ENCODE peak calls at places on chromosomes 2 and 18, in five cellular contexts. One of them, this sample, is unnamed.

GRCh38 chr18:75207298-75208054 is 1.5 kb downstream of the PTGR3 start:
- DNase-seq in fibroblast of lung: peak
- DNase-seq in dorsolateral prefrontal cortex: no peak
- DNase-seq in HuH-7.5: peak
- DNase-seq in PC-9: no peak
- DNase-seq in this sample: no peak

GRCh38 chr2:159052157-159052561 is 83.7 kb downstream of the TANC1 start:
- DNase-seq in fibroblast of lung: peak
- DNase-seq in dorsolateral prefrontal cortex: no peak
- DNase-seq in HuH-7.5: no peak
- DNase-seq in PC-9: no peak
- DNase-seq in this sample: no peak

GRCh38 chr18:61335737-61336555 is 2.7 kb downstream of the CDH20 start:
- DNase-seq in fibroblast of lung: no peak
- DNase-seq in dorsolateral prefrontal cortex: no peak
- DNase-seq in HuH-7.5: no peak
- DNase-seq in PC-9: no peak
- DNase-seq in this sample: peak

GRCh38 chr2:44291281-44292248 is 16.3 kb downstream of the SLC3A1 start:
- DNase-seq in fibroblast of lung: peak
- DNase-seq in dorsolateral prefrontal cortex: peak
- DNase-seq in HuH-7.5: peak
- DNase-seq in PC-9: peak
- DNase-seq in this sample: peak

GRCh38 chr18:39531659-39532058 is 1966.1 kb upstream of the CELF4 start:
- DNase-seq in fibroblast of lung: no peak
- DNase-seq in dorsolateral prefrontal cortex: no peak
- DNase-seq in HuH-7.5: peak
- DNase-seq in PC-9: no peak
- DNase-seq in this sample: no peak

GRCh38 chr2:127179756-127180155 is 40.3 kb downstream of the CYP27C1 start:
- DNase-seq in fibroblast of lung: no peak
- DNase-seq in dorsolateral prefrontal cortex: no peak
- DNase-seq in HuH-7.5: no peak
- DNase-seq in PC-9: no peak
- DNase-seq in this sample: no peak

GRCh38 chr2:10493075-10493635 is 45.0 kb upstream of the ODC1 start:
- DNase-seq in fibroblast of lung: no peak
- DNase-seq in dorsolateral prefrontal cortex: no peak
- DNase-seq in HuH-7.5: no peak
- DNase-seq in PC-9: no peak
- DNase-seq in this sample: no peak

GRCh38 chr18:9482790-9483189 is 7.5 kb downstream of the RALBP1 start:
- DNase-seq in fibroblast of lung: no peak
- DNase-seq in dorsolateral prefrontal cortex: no peak
- DNase-seq in HuH-7.5: no peak
- DNase-seq in PC-9: no peak
- DNase-seq in this sample: no peak

GRCh38 chr2:176577054-176577453 is 307.8 kb downstream of the MTX2 start:
- DNase-seq in fibroblast of lung: no peak
- DNase-seq in dorsolateral prefrontal cortex: no peak
- DNase-seq in HuH-7.5: no peak
- DNase-seq in PC-9: no peak
- DNase-seq in this sample: no peak

GRCh38 chr2:72947947-72948346 is 30.6 kb downstream of the EMX1 start:
- DNase-seq in fibroblast of lung: no peak
- DNase-seq in dorsolateral prefrontal cortex: no peak
- DNase-seq in HuH-7.5: no peak
- DNase-seq in PC-9: no peak
- DNase-seq in this sample: no peak

GRCh38 chr2:46780411-46780800 is 135.2 kb downstream of the MCFD2 start:
- DNase-seq in fibroblast of lung: peak
- DNase-seq in dorsolateral prefrontal cortex: no peak
- DNase-seq in HuH-7.5: no peak
- DNase-seq in PC-9: no peak
- DNase-seq in this sample: peak

GRCh38 chr2:219636144-219636915 is 8.9 kb downstream of the SLC4A3 start:
- DNase-seq in fibroblast of lung: no peak
- DNase-seq in dorsolateral prefrontal cortex: no peak
- DNase-seq in HuH-7.5: no peak
- DNase-seq in PC-9: no peak
- DNase-seq in this sample: no peak

GRCh38 chr2:122525341-122525740 is 769.9 kb downstream of the TSN start:
- DNase-seq in fibroblast of lung: peak
- DNase-seq in dorsolateral prefrontal cortex: no peak
- DNase-seq in HuH-7.5: no peak
- DNase-seq in PC-9: no peak
- DNase-seq in this sample: peak

GRCh38 chr2:232434091-232434490 is 21.9 kb upstream of the ALPI start:
- DNase-seq in fibroblast of lung: no peak
- DNase-seq in dorsolateral prefrontal cortex: no peak
- DNase-seq in HuH-7.5: no peak
- DNase-seq in PC-9: no peak
- DNase-seq in this sample: no peak

GRCh38 chr2:199861116-199861774 is 10.3 kb upstream of the FTCDNL1 start:
- DNase-seq in fibroblast of lung: peak
- DNase-seq in dorsolateral prefrontal cortex: no peak
- DNase-seq in HuH-7.5: peak
- DNase-seq in PC-9: no peak
- DNase-seq in this sample: no peak

GRCh38 chr2:127413782-127414743 is 4.2 kb upstream of the PROC start:
- DNase-seq in fibroblast of lung: peak
- DNase-seq in dorsolateral prefrontal cortex: no peak
- DNase-seq in HuH-7.5: no peak
- DNase-seq in PC-9: no peak
- DNase-seq in this sample: no peak

GRCh38 chr2:174764281-174765063 is at the start of gene CHRNA1:
- DNase-seq in fibroblast of lung: peak
- DNase-seq in dorsolateral prefrontal cortex: no peak
- DNase-seq in HuH-7.5: no peak
- DNase-seq in PC-9: no peak
- DNase-seq in this sample: no peak

GRCh38 chr18:62772860-62773584 is 57.7 kb downstream of the PHLPP1 start:
- DNase-seq in fibroblast of lung: no peak
- DNase-seq in dorsolateral prefrontal cortex: no peak
- DNase-seq in HuH-7.5: no peak
- DNase-seq in PC-9: no peak
- DNase-seq in this sample: no peak

GRCh38 chr2:9909106-9909505 is 42.4 kb upstream of the GRHL1 start:
- DNase-seq in fibroblast of lung: peak
- DNase-seq in dorsolateral prefrontal cortex: no peak
- DNase-seq in HuH-7.5: no peak
- DNase-seq in PC-9: no peak
- DNase-seq in this sample: no peak

GRCh38 chr2:191051825-191052778 is 38.1 kb upstream of the STAT1 start:
- DNase-seq in fibroblast of lung: peak
- DNase-seq in dorsolateral prefrontal cortex: no peak
- DNase-seq in HuH-7.5: no peak
- DNase-seq in PC-9: no peak
- DNase-seq in this sample: peak